ENCODE peak calls at places on chromosomes 3 and 15, in five cellular contexts. T is spleen, H is transverse colon, D is Panc1, S is GM23338. N is an unnamed sample.

GRCh38 chr3:131053021-131053420 is 26.3 kb downstream of the NEK11 start:
- DNase-seq in T (no peak), H (no peak), D (no peak), S (no peak), N (no peak)

GRCh38 chr3:128081846-128082245 is 29.6 kb downstream of the SEC61A1 start:
- DNase-seq in T (no peak), H (no peak), D (no peak), S (no peak), N (no peak)

GRCh38 chr15:63606333-63606732 is 9.1 kb downstream of the FBXL22 start:
- DNase-seq in T (no peak), H (no peak), D (no peak), S (no peak), N (no peak)

GRCh38 chr3:196284396-196284795 is 3.1 kb downstream of the PCYT1A start:
- DNase-seq in T (no peak), H (no peak), D (no peak), S (no peak), N (no peak)

GRCh38 chr15:87135109-87135508 is 1055.4 kb downstream of the AGBL1 start:
- DNase-seq in T (no peak), H (no peak), D (no peak), S (no peak), N (no peak)

GRCh38 chr3:120569224-120569915 is 26.8 kb upstream of the NDUFB4 start:
- DNase-seq in T (no peak), H (no peak), D (no peak), S (no peak), N (no peak)

GRCh38 chr3:31729573-31729972 is 196.8 kb downstream of the STT3B start:
- DNase-seq in T (no peak), H (no peak), D (no peak), S (no peak), N (no peak)

GRCh38 chr3:16455946-16456345 is 57.6 kb downstream of the RFTN1 start:
- DNase-seq in T (no peak), H (no peak), D (no peak), S (peak; percentile 54), N (no peak)

GRCh38 chr3:58685641-58686040 is 19.1 kb upstream of the FAM3D start:
- DNase-seq in T (no peak), H (no peak), D (no peak), S (no peak), N (no peak)

GRCh38 chr3:126180477-126181397 is at the start of gene ALDH1L1:
- DNase-seq in T (no peak), H (peak; percentile 57), D (no peak), S (peak; percentile 75), N (peak; percentile 90)

GRCh38 chr3:129313983-129314756 is 35.5 kb downstream of the HMCES start:
- DNase-seq in T (no peak), H (peak; percentile 27), D (no peak), S (peak; percentile 67), N (no peak)

GRCh38 chr15:80450811-80451321 is 46.7 kb downstream of the ARNT2 start:
- DNase-seq in T (no peak), H (no peak), D (no peak), S (peak; percentile 28), N (no peak)

GRCh38 chr15:76260246-76260938 is 50.9 kb downstream of the ETFA start:
- DNase-seq in T (no peak), H (no peak), D (no peak), S (no peak), N (no peak)

GRCh38 chr3:171231361-171231760 is 204.8 kb upstream of the SLC2A2 start:
- DNase-seq in T (no peak), H (no peak), D (no peak), S (no peak), N (no peak)

GRCh38 chr3:116469546-116469945 is 24.3 kb upstream of the LSAMP start:
- DNase-seq in T (no peak), H (no peak), D (no peak), S (no peak), N (no peak)

GRCh38 chr3:127671523-127672428 is 976 bp upstream of the ABTB1 start:
- DNase-seq in T (peak; percentile 93), H (no peak), D (no peak), S (peak; percentile 32), N (no peak)

GRCh38 chr3:170485696-170486095 is 67.0 kb downstream of the CLDN11 start:
- DNase-seq in T (no peak), H (no peak), D (no peak), S (no peak), N (no peak)

GRCh38 chr15:73530649-73531048 is 87.7 kb downstream of the REC114 start:
- DNase-seq in T (no peak), H (no peak), D (no peak), S (no peak), N (no peak)

GRCh38 chr15:39219608-39220007 is 361.3 kb upstream of the THBS1 start:
- DNase-seq in T (no peak), H (no peak), D (no peak), S (no peak), N (no peak)

GRCh38 chr15:85956515-85957275 is 123.0 kb upstream of the AGBL1 start:
- DNase-seq in T (no peak), H (no peak), D (no peak), S (no peak), N (no peak)

GRCh38 chr3:107798381-107798780 is 275.6 kb downstream of the BBX start:
- DNase-seq in T (no peak), H (no peak), D (no peak), S (no peak), N (no peak)

GRCh38 chr15:73952171-73952912 is 26.1 kb downstream of the LOXL1 start:
- DNase-seq in T (peak; percentile 70), H (no peak), D (no peak), S (no peak), N (no peak)

GRCh38 chr3:184479426-184480126 is 82.0 kb upstream of the EPHB3 start:
- DNase-seq in T (no peak), H (no peak), D (no peak), S (no peak), N (no peak)

GRCh38 chr3:125052671-125053303 is 3.0 kb downstream of the HEG1 start:
- DNase-seq in T (peak; percentile 56), H (no peak), D (no peak), S (peak; percentile 35), N (no peak)

GRCh38 chr15:69088300-69088965 is 72.0 kb upstream of the GLCE start:
- DNase-seq in T (no peak), H (no peak), D (no peak), S (peak; percentile 36), N (no peak)

DNA sequence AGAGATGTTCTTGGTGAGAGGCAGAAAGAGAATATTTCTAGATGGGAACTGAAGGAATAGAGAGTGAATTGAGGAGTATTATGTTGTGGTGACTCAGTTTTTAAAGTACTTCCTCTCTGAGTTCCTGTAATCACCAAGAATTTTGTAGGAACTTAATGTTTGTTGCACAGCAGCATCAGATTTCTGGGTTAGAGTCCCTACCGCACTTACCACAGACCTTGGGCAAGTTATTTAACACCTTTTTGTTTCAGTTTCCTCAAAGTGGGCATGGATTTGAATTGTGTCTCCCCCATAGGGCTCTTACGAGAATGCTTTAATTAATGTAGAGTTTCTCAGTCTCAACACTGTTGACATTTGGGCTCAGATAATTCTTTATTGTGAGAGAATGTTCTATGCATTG is 22.3 kb upstream of the SCAANT1 start:
- DNase-seq in T (no peak), H (no peak), D (no peak), S (no peak), N (no peak)
- TF ChIP-seq POLR2AphosphoS5 in T (no peak), H (no peak), D (no peak), S (no peak), N (no peak)

DNA sequence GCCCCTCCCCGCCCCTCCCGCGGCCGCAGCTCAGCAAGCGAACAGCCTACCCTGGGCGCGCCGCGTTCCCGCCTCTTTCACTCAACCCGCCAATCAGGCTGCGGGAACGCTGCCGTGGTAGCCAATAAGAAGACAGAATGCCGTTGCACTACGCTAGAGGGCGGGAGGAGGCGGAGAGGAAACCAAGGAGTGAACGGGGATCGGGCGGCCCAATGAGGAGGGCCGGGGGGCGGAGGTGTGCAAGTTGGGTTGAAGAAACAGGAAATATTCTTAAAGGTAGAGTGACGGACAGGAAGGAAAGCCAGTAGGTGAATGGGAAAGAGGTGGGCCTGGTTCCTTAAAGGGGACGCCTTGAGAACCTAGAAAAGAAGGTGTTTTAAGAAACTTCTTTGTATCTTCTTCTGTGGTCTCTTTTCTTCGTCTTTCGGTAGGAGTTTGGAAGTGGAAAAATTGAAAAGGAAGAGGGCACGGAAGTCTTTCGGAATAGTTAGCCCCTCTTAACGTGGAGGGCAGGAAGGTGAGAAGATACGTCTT is 283 bp upstream of the USF3 start:
- DNase-seq in T (peak; percentile 99), H (peak; percentile 99), D (peak; percentile 99), S (peak; percentile 100), N (peak; percentile 100)
- TF ChIP-seq POLR2AphosphoS5 in T (peak; percentile 85), H (peak; percentile 8), D (no peak), S (peak; percentile 50), N (peak; percentile 95)

DNA sequence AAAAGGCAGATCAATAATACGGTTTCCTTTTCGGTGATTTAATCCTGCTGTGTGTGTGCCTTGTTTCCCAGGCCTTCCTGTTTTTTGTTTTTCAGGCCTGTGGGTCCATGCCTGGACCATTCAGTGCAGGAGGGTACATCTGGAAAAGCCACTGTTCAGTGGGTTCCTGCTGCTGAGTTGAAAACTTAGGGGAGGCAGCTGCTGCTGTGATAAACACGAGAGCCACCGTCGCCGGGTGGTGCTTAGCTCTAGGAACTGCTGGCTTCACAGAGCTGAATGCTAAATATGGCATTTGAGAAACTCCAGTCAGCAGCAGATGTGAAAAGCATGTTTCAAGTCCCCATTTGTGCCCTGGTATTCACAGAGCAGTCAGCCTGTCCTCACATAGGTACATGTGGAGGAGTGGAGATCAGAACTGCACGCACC is 44.0 kb downstream of the SYNM start:
- DNase-seq in T (no peak), H (no peak), D (no peak), S (no peak), N (no peak)
- TF ChIP-seq POLR2AphosphoS5 in T (no peak), H (no peak), D (no peak), S (no peak), N (no peak)

DNA sequence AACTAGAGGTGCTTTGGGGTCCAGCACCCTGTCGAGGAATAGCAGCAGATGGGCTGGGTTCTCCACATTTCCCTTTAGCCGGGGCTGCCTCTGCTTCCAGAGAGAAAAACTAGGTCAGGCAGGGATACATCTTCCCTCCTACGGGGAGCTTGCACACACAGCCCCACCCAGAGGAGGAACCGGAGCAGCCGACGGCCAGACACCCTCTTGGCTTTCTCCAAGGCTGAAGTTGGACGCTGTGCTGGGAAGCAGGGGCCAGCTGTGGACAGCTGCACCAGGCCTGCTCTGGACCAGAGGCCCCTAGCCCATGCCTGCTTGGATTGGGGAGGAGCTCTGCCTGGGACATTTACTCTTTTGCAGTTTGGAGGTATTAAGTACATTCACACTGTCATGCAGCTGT is 44.7 kb upstream of the NR2C2 start:
- DNase-seq in T (peak; percentile 65), H (peak; percentile 52), D (no peak), S (no peak), N (no peak)
- TF ChIP-seq POLR2AphosphoS5 in T (peak; percentile 57), H (no peak), D (no peak), S (no peak), N (no peak)

N was measured in prostate gland.